ENCODE peak calls at places on chromosomes 12 and 14, in ten cellular contexts. Y is D721Med; L is NCI-H2107; Z is activated CD4-positive, alpha-beta T cell treated with anti-CD3 and anti-CD28 coated beads, Interleukin-2, amount 10 ng/mL, durations not matched to agents 7 days and 5 days; H is T-helper 9 cell; B is WTC11; I is renal cortical epithelial cell; U is GM20000; G is HEK293T; V is posterior cingulate gyrus. O is an unnamed sample.

GRCh38 chr12:50960130-50960529 is 7.8 kb downstream of the HIGD1C start:
- DNase-seq in Y (no peak), L (no peak), Z (no peak), H (no peak), B (no peak), I (no peak), U (no peak), G (no peak), V (no peak), O (no peak)

GRCh38 chr14:23729720-23730387 is 93.7 kb downstream of the DHRS2 start:
- DNase-seq in Y (no peak), L (no peak), Z (no peak), H (no peak), B (no peak), I (no peak), U (no peak), G (peak), V (no peak), O (no peak)

GRCh38 chr12:49671051-49671765 is 36.0 kb downstream of the FMNL3 start:
- DNase-seq in Y (no peak), L (no peak), Z (peak), H (peak), B (no peak), I (no peak), U (no peak), G (no peak), V (no peak), O (peak)

GRCh38 chr14:60002819-60003492 is 83.0 kb downstream of the LRRC9 start:
- DNase-seq in Y (no peak), L (no peak), Z (no peak), H (no peak), B (no peak), I (no peak), U (no peak), G (no peak), V (peak), O (no peak)

GRCh38 chr12:117085318-117085947 is 13.8 kb downstream of the TESC start:
- DNase-seq in Y (no peak), L (no peak), Z (no peak), H (no peak), B (no peak), I (no peak), U (no peak), G (no peak), V (no peak), O (peak)

GRCh38 chr12:110120878-110121277 is 3.3 kb upstream of the IFT81 start:
- DNase-seq in Y (no peak), L (no peak), Z (no peak), H (no peak), B (no peak), I (no peak), U (no peak), G (no peak), V (no peak), O (no peak)

GRCh38 chr14:33987565-33988080 is 36.7 kb upstream of the EGLN3 start:
- DNase-seq in Y (no peak), L (no peak), Z (no peak), H (no peak), B (no peak), I (peak), U (no peak), G (no peak), V (no peak), O (no peak)

GRCh38 chr14:101248056-101248725 is 313.1 kb upstream of the DIO3 start:
- DNase-seq in Y (no peak), L (no peak), Z (no peak), H (no peak), B (no peak), I (no peak), U (no peak), G (no peak), V (no peak), O (no peak)